ENCODE peak calls at places on chromosomes 6 and 20, in four cellular contexts. One of them, this sample, is unnamed.
A peak's percentile ranks its signal among the peaks of the same experiment; 100 is the strongest.

GRCh38 chr6:33621396-33622388 is 570 bp downstream of the ITPR3 start:
- DNase-seq in activated naive CD4-positive, alpha-beta T cell treated with anti-CD3 and anti-CD28 coated beads, Interleukin-2, amount 10 ng/mL, durations not matched to agents 7 days and 5 days: peak; percentile 68
- DNase-seq in naive thymus-derived CD8-positive, alpha-beta T cell: peak; percentile 31
- DNase-seq in CD8-positive, alpha-beta memory T cell: peak; percentile 29
- DNase-seq in this sample: peak; percentile 51

GRCh38 chr6:169048806-169049205 is 204.8 kb downstream of the THBS2 start:
- DNase-seq in CD8-positive, alpha-beta memory T cell: no peak
- DNase-seq in activated naive CD4-positive, alpha-beta T cell treated with anti-CD3 and anti-CD28 coated beads, Interleukin-2, amount 10 ng/mL, durations not matched to agents 7 days and 5 days: no peak
- DNase-seq in naive thymus-derived CD8-positive, alpha-beta T cell: no peak
- DNase-seq in this sample: no peak

GRCh38 chr6:129253731-129254130 is 370.8 kb downstream of the LAMA2 start:
- DNase-seq in activated naive CD4-positive, alpha-beta T cell treated with anti-CD3 and anti-CD28 coated beads, Interleukin-2, amount 10 ng/mL, durations not matched to agents 7 days and 5 days: no peak
- DNase-seq in naive thymus-derived CD8-positive, alpha-beta T cell: no peak
- DNase-seq in CD8-positive, alpha-beta memory T cell: no peak
- DNase-seq in this sample: no peak

GRCh38 chr6:80607814-80608391 is 501.4 kb downstream of the BCKDHB start:
- DNase-seq in activated naive CD4-positive, alpha-beta T cell treated with anti-CD3 and anti-CD28 coated beads, Interleukin-2, amount 10 ng/mL, durations not matched to agents 7 days and 5 days: no peak
- DNase-seq in CD8-positive, alpha-beta memory T cell: no peak
- DNase-seq in naive thymus-derived CD8-positive, alpha-beta T cell: no peak
- DNase-seq in this sample: no peak

GRCh38 chr6:34891296-34891695 is 2.2 kb downstream of the ANKS1A start:
- DNase-seq in naive thymus-derived CD8-positive, alpha-beta T cell: no peak
- DNase-seq in activated naive CD4-positive, alpha-beta T cell treated with anti-CD3 and anti-CD28 coated beads, Interleukin-2, amount 10 ng/mL, durations not matched to agents 7 days and 5 days: no peak
- DNase-seq in CD8-positive, alpha-beta memory T cell: no peak
- DNase-seq in this sample: no peak

GRCh38 chr6:112155900-112156299 is 68.5 kb downstream of the FAM229B start:
- DNase-seq in CD8-positive, alpha-beta memory T cell: no peak
- DNase-seq in naive thymus-derived CD8-positive, alpha-beta T cell: no peak
- DNase-seq in activated naive CD4-positive, alpha-beta T cell treated with anti-CD3 and anti-CD28 coated beads, Interleukin-2, amount 10 ng/mL, durations not matched to agents 7 days and 5 days: no peak
- DNase-seq in this sample: no peak

GRCh38 chr20:46011631-46012482 is 3.1 kb downstream of the MMP9 start:
- DNase-seq in naive thymus-derived CD8-positive, alpha-beta T cell: no peak
- DNase-seq in CD8-positive, alpha-beta memory T cell: no peak
- DNase-seq in activated naive CD4-positive, alpha-beta T cell treated with anti-CD3 and anti-CD28 coated beads, Interleukin-2, amount 10 ng/mL, durations not matched to agents 7 days and 5 days: peak; percentile 55
- DNase-seq in this sample: peak; percentile 50

GRCh38 chr6:68139130-68139529 is 496.0 kb upstream of the ADGRB3 start:
- DNase-seq in activated naive CD4-positive, alpha-beta T cell treated with anti-CD3 and anti-CD28 coated beads, Interleukin-2, amount 10 ng/mL, durations not matched to agents 7 days and 5 days: no peak
- DNase-seq in naive thymus-derived CD8-positive, alpha-beta T cell: no peak
- DNase-seq in CD8-positive, alpha-beta memory T cell: no peak
- DNase-seq in this sample: no peak

GRCh38 chr6:154488802-154489437 is 21.6 kb downstream of the CNKSR3 start:
- DNase-seq in activated naive CD4-positive, alpha-beta T cell treated with anti-CD3 and anti-CD28 coated beads, Interleukin-2, amount 10 ng/mL, durations not matched to agents 7 days and 5 days: no peak
- DNase-seq in naive thymus-derived CD8-positive, alpha-beta T cell: no peak
- DNase-seq in CD8-positive, alpha-beta memory T cell: no peak
- DNase-seq in this sample: no peak

GRCh38 chr6:31734703-31735500 is 1.4 kb downstream of the CLIC1 start:
- DNase-seq in CD8-positive, alpha-beta memory T cell: peak; percentile 42
- DNase-seq in activated naive CD4-positive, alpha-beta T cell treated with anti-CD3 and anti-CD28 coated beads, Interleukin-2, amount 10 ng/mL, durations not matched to agents 7 days and 5 days: peak; percentile 74
- DNase-seq in naive thymus-derived CD8-positive, alpha-beta T cell: no peak
- DNase-seq in this sample: peak; percentile 70

GRCh38 chr20:35588397-35588796 is 27.2 kb upstream of the SPAG4 start:
- DNase-seq in activated naive CD4-positive, alpha-beta T cell treated with anti-CD3 and anti-CD28 coated beads, Interleukin-2, amount 10 ng/mL, durations not matched to agents 7 days and 5 days: no peak
- DNase-seq in CD8-positive, alpha-beta memory T cell: no peak
- DNase-seq in naive thymus-derived CD8-positive, alpha-beta T cell: no peak
- DNase-seq in this sample: no peak

GRCh38 chr20:57451759-57452661 is 60.8 kb downstream of the RBM38 start:
- DNase-seq in activated naive CD4-positive, alpha-beta T cell treated with anti-CD3 and anti-CD28 coated beads, Interleukin-2, amount 10 ng/mL, durations not matched to agents 7 days and 5 days: peak; percentile 50
- DNase-seq in CD8-positive, alpha-beta memory T cell: no peak
- DNase-seq in naive thymus-derived CD8-positive, alpha-beta T cell: peak; percentile 50
- DNase-seq in this sample: no peak

GRCh38 chr20:44698351-44698750 is 16.8 kb upstream of the CCN5 start:
- DNase-seq in CD8-positive, alpha-beta memory T cell: no peak
- DNase-seq in naive thymus-derived CD8-positive, alpha-beta T cell: no peak
- DNase-seq in activated naive CD4-positive, alpha-beta T cell treated with anti-CD3 and anti-CD28 coated beads, Interleukin-2, amount 10 ng/mL, durations not matched to agents 7 days and 5 days: no peak
- DNase-seq in this sample: no peak

GRCh38 chr6:107670792-107671199 is 153.3 kb downstream of the SCML4 start:
- DNase-seq in activated naive CD4-positive, alpha-beta T cell treated with anti-CD3 and anti-CD28 coated beads, Interleukin-2, amount 10 ng/mL, durations not matched to agents 7 days and 5 days: peak; percentile 52
- DNase-seq in CD8-positive, alpha-beta memory T cell: no peak
- DNase-seq in naive thymus-derived CD8-positive, alpha-beta T cell: no peak
- DNase-seq in this sample: peak; percentile 21

GRCh38 chr6:128370072-128370471 is 150.3 kb downstream of the PTPRK start:
- DNase-seq in naive thymus-derived CD8-positive, alpha-beta T cell: no peak
- DNase-seq in CD8-positive, alpha-beta memory T cell: no peak
- DNase-seq in activated naive CD4-positive, alpha-beta T cell treated with anti-CD3 and anti-CD28 coated beads, Interleukin-2, amount 10 ng/mL, durations not matched to agents 7 days and 5 days: no peak
- DNase-seq in this sample: no peak

GRCh38 chr6:85644374-85644762 is 1.7 kb upstream of the SYNCRIP start:
- DNase-seq in activated naive CD4-positive, alpha-beta T cell treated with anti-CD3 and anti-CD28 coated beads, Interleukin-2, amount 10 ng/mL, durations not matched to agents 7 days and 5 days: no peak
- DNase-seq in CD8-positive, alpha-beta memory T cell: no peak
- DNase-seq in naive thymus-derived CD8-positive, alpha-beta T cell: no peak
- DNase-seq in this sample: no peak

GRCh38 chr6:97049254-97050004 is 124.9 kb downstream of the KLHL32 start:
- DNase-seq in naive thymus-derived CD8-positive, alpha-beta T cell: peak; percentile 1
- DNase-seq in activated naive CD4-positive, alpha-beta T cell treated with anti-CD3 and anti-CD28 coated beads, Interleukin-2, amount 10 ng/mL, durations not matched to agents 7 days and 5 days: no peak
- DNase-seq in CD8-positive, alpha-beta memory T cell: no peak
- DNase-seq in this sample: no peak

GRCh38 chr20:57573893-57574292 is 13.0 kb downstream of the PCK1 start:
- DNase-seq in naive thymus-derived CD8-positive, alpha-beta T cell: no peak
- DNase-seq in CD8-positive, alpha-beta memory T cell: no peak
- DNase-seq in activated naive CD4-positive, alpha-beta T cell treated with anti-CD3 and anti-CD28 coated beads, Interleukin-2, amount 10 ng/mL, durations not matched to agents 7 days and 5 days: no peak
- DNase-seq in this sample: peak; percentile 20

GRCh38 chr6:68343901-68344300 is 291.2 kb upstream of the ADGRB3 start:
- DNase-seq in activated naive CD4-positive, alpha-beta T cell treated with anti-CD3 and anti-CD28 coated beads, Interleukin-2, amount 10 ng/mL, durations not matched to agents 7 days and 5 days: no peak
- DNase-seq in CD8-positive, alpha-beta memory T cell: no peak
- DNase-seq in naive thymus-derived CD8-positive, alpha-beta T cell: no peak
- DNase-seq in this sample: peak; percentile 16

GRCh38 chr6:16413399-16413798 is 175.0 kb downstream of the GMPR start:
- DNase-seq in activated naive CD4-positive, alpha-beta T cell treated with anti-CD3 and anti-CD28 coated beads, Interleukin-2, amount 10 ng/mL, durations not matched to agents 7 days and 5 days: no peak
- DNase-seq in naive thymus-derived CD8-positive, alpha-beta T cell: no peak
- DNase-seq in CD8-positive, alpha-beta memory T cell: peak; percentile 21
- DNase-seq in this sample: no peak

GRCh38 chr6:106702046-106702445 is 72.7 kb downstream of the QRSL1 start:
- DNase-seq in activated naive CD4-positive, alpha-beta T cell treated with anti-CD3 and anti-CD28 coated beads, Interleukin-2, amount 10 ng/mL, durations not matched to agents 7 days and 5 days: no peak
- DNase-seq in CD8-positive, alpha-beta memory T cell: no peak
- DNase-seq in naive thymus-derived CD8-positive, alpha-beta T cell: no peak
- DNase-seq in this sample: no peak

GRCh38 chr20:41697861-41698559 is 79.8 kb upstream of the CHD6 start:
- DNase-seq in naive thymus-derived CD8-positive, alpha-beta T cell: peak; percentile 45
- DNase-seq in CD8-positive, alpha-beta memory T cell: peak; percentile 4
- DNase-seq in activated naive CD4-positive, alpha-beta T cell treated with anti-CD3 and anti-CD28 coated beads, Interleukin-2, amount 10 ng/mL, durations not matched to agents 7 days and 5 days: peak; percentile 31
- DNase-seq in this sample: peak; percentile 37

GRCh38 chr6:56890683-56891429 is 64.1 kb upstream of the BEND6 start:
- DNase-seq in naive thymus-derived CD8-positive, alpha-beta T cell: no peak
- DNase-seq in CD8-positive, alpha-beta memory T cell: no peak
- DNase-seq in activated naive CD4-positive, alpha-beta T cell treated with anti-CD3 and anti-CD28 coated beads, Interleukin-2, amount 10 ng/mL, durations not matched to agents 7 days and 5 days: no peak
- DNase-seq in this sample: no peak

GRCh38 chr20:47400685-47401084 is 44.2 kb upstream of the ZMYND8 start:
- DNase-seq in naive thymus-derived CD8-positive, alpha-beta T cell: no peak
- DNase-seq in CD8-positive, alpha-beta memory T cell: no peak
- DNase-seq in activated naive CD4-positive, alpha-beta T cell treated with anti-CD3 and anti-CD28 coated beads, Interleukin-2, amount 10 ng/mL, durations not matched to agents 7 days and 5 days: peak; percentile 26
- DNase-seq in this sample: peak; percentile 33

GRCh38 chr6:12801141-12801540 is 84.6 kb downstream of the PHACTR1 start:
- DNase-seq in activated naive CD4-positive, alpha-beta T cell treated with anti-CD3 and anti-CD28 coated beads, Interleukin-2, amount 10 ng/mL, durations not matched to agents 7 days and 5 days: no peak
- DNase-seq in naive thymus-derived CD8-positive, alpha-beta T cell: no peak
- DNase-seq in CD8-positive, alpha-beta memory T cell: no peak
- DNase-seq in this sample: no peak

GRCh38 chr6:106254636-106255035 is 70.9 kb downstream of the ATG5 start:
- DNase-seq in activated naive CD4-positive, alpha-beta T cell treated with anti-CD3 and anti-CD28 coated beads, Interleukin-2, amount 10 ng/mL, durations not matched to agents 7 days and 5 days: no peak
- DNase-seq in CD8-positive, alpha-beta memory T cell: no peak
- DNase-seq in naive thymus-derived CD8-positive, alpha-beta T cell: no peak
- DNase-seq in this sample: no peak

This sample was measured in DND-41.